ENCODE peak calls at places on chromosomes 6 and 20, in seven cellular contexts. L, R, M, Z, Y, E and I are unnamed samples.

GRCh38 chr6:155883334-155883731 is 427.7 kb upstream of the NOX3 start:
- DNase-seq in L (peak), R (no peak), M (no peak), Z (no peak), Y (no peak), E (no peak), I (no peak)

GRCh38 chr6:25541228-25541627 is 110.8 kb upstream of the SCGN start:
- DNase-seq in L (no peak), R (no peak), M (no peak), Z (no peak), Y (no peak), E (no peak), I (no peak)

GRCh38 chr6:134750669-134751068 is 199.2 kb downstream of the ALDH8A1 start:
- DNase-seq in L (peak), R (no peak), M (no peak), Z (no peak), Y (no peak), E (no peak), I (no peak)

GRCh38 chr6:117555262-117555849 is 47.0 kb downstream of the GOPC start:
- DNase-seq in L (peak), R (no peak), M (no peak), Z (no peak), Y (no peak), E (no peak), I (no peak)

GRCh38 chr6:55405474-55406220 is 78.4 kb downstream of the GFRAL start:
- DNase-seq in L (no peak), R (no peak), M (no peak), Z (no peak), Y (no peak), E (no peak), I (no peak)

GRCh38 chr6:105993769-105994521 is 92.2 kb upstream of the PRDM1 start:
- DNase-seq in L (peak), R (no peak), M (no peak), Z (peak), Y (no peak), E (peak), I (no peak)

GRCh38 chr20:57118107-57118769 is 148.2 kb downstream of the BMP7 start:
- DNase-seq in L (no peak), R (no peak), M (no peak), Z (no peak), Y (no peak), E (no peak), I (no peak)

GRCh38 chr20:10929023-10929422 is 255.2 kb upstream of the JAG1 start:
- DNase-seq in L (peak), R (no peak), M (no peak), Z (no peak), Y (no peak), E (no peak), I (no peak)

GRCh38 chr20:8293791-8294190 is 161.7 kb downstream of the PLCB1 start:
- DNase-seq in L (no peak), R (no peak), M (no peak), Z (no peak), Y (no peak), E (no peak), I (no peak)

GRCh38 chr6:109740787-109741186 is 49.7 kb downstream of the FIG4 start:
- DNase-seq in L (no peak), R (no peak), M (no peak), Z (no peak), Y (no peak), E (no peak), I (no peak)

GRCh38 chr6:16704706-16705402 is 56.4 kb downstream of the ATXN1 start:
- DNase-seq in L (peak), R (no peak), M (no peak), Z (peak), Y (no peak), E (no peak), I (no peak)

GRCh38 chr20:62156592-62157386 is 13.2 kb downstream of the SS18L1 start:
- DNase-seq in L (peak), R (peak), M (peak), Z (peak), Y (peak), E (peak), I (no peak)

GRCh38 chr20:54067606-54068174 is 2.7 kb downstream of the BCAS1 start:
- DNase-seq in L (peak), R (peak), M (no peak), Z (no peak), Y (peak), E (no peak), I (peak)

GRCh38 chr20:33732166-33732970 is 572 bp downstream of the ZNF341 start:
- DNase-seq in L (peak), R (no peak), M (no peak), Z (peak), Y (peak), E (no peak), I (no peak)

GRCh38 chr20:34637245-34638185 is 39.4 kb downstream of the PIGU start:
- DNase-seq in L (peak), R (no peak), M (no peak), Z (no peak), Y (no peak), E (no peak), I (no peak)

GRCh38 chr20:48652961-48653705 is 174.7 kb downstream of the PREX1 start:
- DNase-seq in L (no peak), R (no peak), M (no peak), Z (no peak), Y (no peak), E (no peak), I (no peak)

GRCh38 chr6:136846046-136846445 is 23.7 kb downstream of the PEX7 start:
- DNase-seq in L (peak), R (peak), M (no peak), Z (no peak), Y (peak), E (no peak), I (no peak)

GRCh38 chr6:154382707-154383106 is 26.1 kb upstream of the IPCEF1 start:
- DNase-seq in L (no peak), R (no peak), M (no peak), Z (no peak), Y (no peak), E (no peak), I (no peak)

GRCh38 chr20:1297486-1297885 is 31.4 kb downstream of the SNPH start:
- DNase-seq in L (no peak), R (no peak), M (no peak), Z (no peak), Y (no peak), E (no peak), I (no peak)

GRCh38 chr20:1569417-1569861 is 11.9 kb upstream of the SIRPD start:
- DNase-seq in L (peak), R (no peak), M (no peak), Z (no peak), Y (peak), E (no peak), I (no peak)

GRCh38 chr20:45343445-45343866 is 4.8 kb downstream of the SDC4 start:
- DNase-seq in L (no peak), R (no peak), M (no peak), Z (no peak), Y (no peak), E (no peak), I (no peak)

GRCh38 chr20:9015984-9016324 is 52.9 kb upstream of the PLCB4 start:
- DNase-seq in L (peak), R (peak), M (no peak), Z (no peak), Y (no peak), E (no peak), I (no peak)

GRCh38 chr20:57746201-57746600 is 36.4 kb upstream of the PMEPA1 start:
- DNase-seq in L (no peak), R (no peak), M (no peak), Z (no peak), Y (no peak), E (no peak), I (no peak)